ENCODE peak calls at places on chromosomes 3 and 15, in four cellular contexts. N is A549, B is K562, D is HepG2. X is an unnamed sample.

GRCh38 chr15:67796728-67797127 is 28.6 kb upstream of the SKOR1 start:
- DNase-seq in B (no peak), N (no peak), D (no peak), X (no peak)

GRCh38 chr15:45458746-45459403 is 63.7 kb downstream of the SLC30A4 start:
- DNase-seq in N (peak; percentile 27), D (peak; percentile 39), B (peak; percentile 65), X (peak; percentile 78)

GRCh38 chr3:19103510-19103909 is 44.8 kb upstream of the KCNH8 start:
- DNase-seq in D (no peak), N (no peak), B (no peak), X (no peak)

GRCh38 chr3:161371441-161372320 is at the start of gene SPTSSB:
- DNase-seq in B (no peak), D (peak; percentile 42), N (peak; percentile 15), X (peak; percentile 84)

GRCh38 chr3:212432-212831 is 15.9 kb downstream of the CHL1 start:
- DNase-seq in N (no peak), D (no peak), B (no peak), X (no peak)

GRCh38 chr3:139421034-139421433 is 31.6 kb upstream of the COPB2 start:
- DNase-seq in N (no peak), B (no peak), D (no peak), X (no peak)

GRCh38 chr3:107241217-107241616 is 136.0 kb upstream of the CCDC54 start:
- DNase-seq in D (no peak), N (peak; percentile 42), B (peak; percentile 10), X (peak; percentile 37)

GRCh38 chr3:136882575-136882974 is 20.6 kb downstream of the NCK1 start:
- DNase-seq in B (peak; percentile 55), N (no peak), D (no peak), X (no peak)

GRCh38 chr3:18411541-18411940 is 13.6 kb downstream of the SATB1 start:
- DNase-seq in N (no peak), D (no peak), B (no peak), X (no peak)

GRCh38 chr15:67092726-67093125 is 27.3 kb downstream of the SMAD3 start:
- DNase-seq in N (no peak), B (no peak), D (no peak), X (no peak)

GRCh38 chr3:155651489-155652223 is 93.2 kb downstream of the PLCH1 start:
- DNase-seq in N (no peak), D (no peak), B (no peak), X (no peak)

GRCh38 chr15:97684249-97684648 is 276.3 kb upstream of the ARRDC4 start:
- DNase-seq in N (no peak), D (no peak), B (no peak), X (no peak)

GRCh38 chr3:139427283-139428060 is 38.0 kb upstream of the COPB2 start:
- DNase-seq in N (peak; percentile 60), D (peak; percentile 74), B (peak; percentile 69), X (no peak)

GRCh38 chr3:187112934-187113793 is 26.1 kb downstream of the RPL39L start:
- DNase-seq in B (no peak), N (peak; percentile 13), D (peak; percentile 12), X (no peak)

GRCh38 chr15:43516801-43517353 is 531 bp upstream of the MAP1A start:
- DNase-seq in N (no peak), B (no peak), D (no peak), X (no peak)

GRCh38 chr3:6631376-6631775 is 229.5 kb upstream of the GRM7 start:
- DNase-seq in B (no peak), N (no peak), D (no peak), X (no peak)

GRCh38 chr3:182609575-182610156 is 183.6 kb upstream of the ATP11B start:
- DNase-seq in D (no peak), B (no peak), N (no peak), X (no peak)

GRCh38 chr15:84697353-84697990 is 18.5 kb downstream of the SEC11A start:
- DNase-seq in B (no peak), D (no peak), N (no peak), X (no peak)

GRCh38 chr3:60240558-60240957 is 1010.7 kb downstream of the FHIT start:
- DNase-seq in N (no peak), D (no peak), B (no peak), X (no peak)

GRCh38 chr3:47871389-47871788 is 68.5 kb downstream of the DHX30 start:
- DNase-seq in B (peak; percentile 73), D (no peak), N (no peak), X (no peak)

GRCh38 chr3:50260942-50261441 is 8.0 kb upstream of the SEMA3B start:
- DNase-seq in D (no peak), N (no peak), B (no peak), X (no peak)

GRCh38 chr15:33994005-33994615 is 25.8 kb downstream of the CHRM5 start:
- DNase-seq in N (peak; percentile 68), B (no peak), D (peak; percentile 45), X (peak; percentile 60)

GRCh38 chr3:54197509-54197908 is 75.2 kb downstream of the CACNA2D3 start:
- DNase-seq in N (no peak), B (no peak), D (no peak), X (no peak)
- TF ChIP-seq NR3C1 in N (no peak), B (no peak), D (no peak), X (no peak)

GRCh38 chr3:179179979-179180758 is 32.0 kb downstream of the PIK3CA start:
- DNase-seq in D (no peak), N (no peak), B (no peak), X (no peak)
- TF ChIP-seq NR3C1 in D (no peak), N (no peak), B (no peak), X (no peak)

DNA sequence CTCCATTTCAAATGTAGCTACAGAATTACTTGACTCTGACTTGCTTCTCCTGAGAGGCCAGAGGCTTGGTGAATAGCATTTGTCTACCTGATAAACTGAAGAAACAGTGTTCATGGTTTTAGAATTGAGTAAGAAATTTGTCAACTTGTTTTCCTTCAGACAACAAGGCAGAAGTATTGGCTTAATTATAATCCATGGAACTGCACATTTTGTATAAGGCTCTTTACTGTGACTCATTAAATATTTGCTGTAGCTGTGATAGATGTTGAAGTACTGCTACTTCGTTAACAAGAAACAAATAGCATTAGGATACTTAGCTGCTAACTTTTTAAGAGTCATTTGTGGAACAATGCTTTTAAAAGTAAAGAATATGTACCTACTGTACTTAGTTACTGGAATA is 4.6 kb downstream of the UNC13C start:
- DNase-seq in N (no peak), B (no peak), D (no peak), X (no peak)
- TF ChIP-seq NR3C1 in N (no peak), B (no peak), D (no peak), X (no peak)

DNA sequence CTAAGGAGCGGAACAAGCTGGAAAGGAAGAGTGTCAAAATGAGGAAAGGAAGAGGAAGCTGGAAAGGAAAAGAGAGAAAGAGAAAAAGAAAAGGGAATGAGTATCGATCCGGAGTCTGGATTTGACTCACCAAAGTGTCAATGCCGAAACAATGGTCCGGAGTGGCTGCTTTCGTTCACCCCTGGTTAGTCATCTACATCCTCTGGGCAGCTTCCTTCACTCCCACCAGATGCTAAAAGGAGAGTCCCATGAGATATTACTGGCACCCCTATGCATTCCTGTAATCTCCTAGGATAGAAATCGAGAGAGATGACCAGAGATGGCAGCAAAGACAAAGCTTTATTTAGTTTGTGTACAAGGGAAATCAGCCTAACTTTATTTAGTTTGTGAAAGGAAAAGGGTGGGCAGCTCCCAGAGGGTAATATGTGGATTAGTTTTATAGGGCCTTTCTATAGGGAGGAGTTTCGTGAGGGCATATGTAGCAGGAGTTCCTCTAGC is 622.2 kb downstream of the ZPLD1 start:
- DNase-seq in D (no peak), N (no peak), B (no peak), X (no peak)
- TF ChIP-seq NR3C1 in D (no peak), N (no peak), B (no peak), X (no peak)

GRCh38 chr15:58472821-58473581 is 41.2 kb downstream of the LIPC start:
- DNase-seq in N (no peak), D (no peak), B (no peak), X (no peak)
- TF ChIP-seq NR3C1 in N (no peak), D (no peak), B (no peak), X (no peak)

DNA sequence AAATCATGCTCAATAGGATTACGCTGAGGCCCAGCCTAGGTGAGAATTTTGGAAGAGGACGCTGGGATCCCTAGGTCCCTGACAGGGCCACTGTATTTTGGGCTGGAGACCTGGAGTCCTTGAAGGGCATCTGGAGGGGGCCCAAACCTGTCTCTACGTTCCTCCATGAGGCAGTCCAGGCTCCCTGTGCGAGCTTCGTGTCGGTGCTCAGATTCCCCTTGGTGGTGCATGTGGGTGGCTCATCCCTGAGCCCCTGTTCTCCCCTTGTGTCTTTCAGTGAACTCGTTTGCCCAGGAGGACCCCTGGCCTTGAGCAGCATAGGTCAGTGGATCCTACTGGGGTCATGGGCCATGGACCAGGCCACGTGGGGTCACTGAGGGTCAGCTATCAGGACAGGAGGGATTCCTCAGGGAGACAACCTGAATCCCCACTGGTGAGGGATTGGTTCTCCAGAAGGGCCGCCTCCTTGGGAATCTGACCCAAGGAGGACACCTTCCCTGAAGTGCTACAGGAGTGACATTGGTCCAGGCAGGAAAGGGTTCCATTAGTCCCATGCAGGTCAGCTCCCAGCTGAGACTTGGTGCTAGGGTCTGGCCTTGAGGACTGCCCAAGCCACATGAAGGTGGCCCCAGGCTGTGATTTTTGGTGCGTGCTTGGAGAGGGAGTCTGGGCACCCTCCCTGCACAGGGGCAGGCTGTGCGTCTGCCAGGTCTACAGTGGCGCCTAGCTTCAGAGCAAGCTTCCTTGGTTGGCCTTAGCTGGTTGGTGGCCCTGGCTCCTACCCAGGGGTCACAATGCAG is 229.8 kb downstream of the SNRPN start:
- DNase-seq in N (no peak), D (no peak), B (no peak), X (no peak)
- TF ChIP-seq NR3C1 in N (no peak), D (no peak), B (no peak), X (no peak)

GRCh38 chr3:62041681-62042080 is 331.7 kb downstream of the FEZF2 start:
- DNase-seq in D (no peak), B (no peak), N (no peak), X (no peak)
- TF ChIP-seq NR3C1 in D (no peak), B (no peak), N (no peak), X (no peak)

DNA sequence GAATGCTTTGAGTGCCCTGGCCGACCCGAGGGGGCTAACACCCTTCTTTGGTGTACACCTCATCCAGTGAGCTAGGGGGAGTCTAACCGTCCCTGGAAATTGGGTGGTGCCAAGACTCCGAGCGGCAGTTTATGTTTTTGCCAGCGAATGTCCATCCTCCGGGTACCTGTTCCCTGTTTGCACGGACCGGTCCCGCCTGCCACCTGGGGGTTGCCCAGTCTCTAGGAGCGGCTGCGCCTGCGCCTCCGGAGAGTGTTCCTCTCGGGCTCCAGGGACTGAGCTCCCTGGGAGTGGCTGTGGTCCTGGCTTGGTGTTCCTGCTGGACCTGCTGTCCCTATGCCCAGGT is 913 bp upstream of the WNT7A start:
- DNase-seq in N (no peak), B (no peak), D (no peak), X (peak; percentile 46)
- TF ChIP-seq NR3C1 in N (no peak), B (no peak), D (no peak), X (no peak)